ENCODE peak calls at places on chromosomes 7 and 10, in eight cellular contexts. V is upper lobe of left lung, N is mucosa of gallbladder, U is left ventricle myocardium inferior, Z is mucosa of descending colon, J is skeletal muscle cell, B is fibroblast of pulmonary artery, F is cerebellar nuclear complex. Q is an unnamed sample.
A peak's percentile ranks its signal among the peaks of the same experiment; 100 is the strongest.

GRCh38 chr7:7148799-7149481 is 33.4 kb upstream of the C1GALT1 start:
- DNase-seq in V (no peak), N (peak; percentile 15), U (no peak), Z (no peak), J (no peak), B (peak; percentile 37), F (no peak), Q (peak; percentile 22)

GRCh38 chr10:16674147-16674703 is 143.0 kb downstream of the RSU1 start:
- DNase-seq in V (no peak), N (no peak), U (no peak), Z (no peak), J (no peak), B (no peak), F (no peak), Q (no peak)

GRCh38 chr10:75718996-75719395 is 287.6 kb downstream of the LRMDA start:
- DNase-seq in V (no peak), N (no peak), U (no peak), Z (no peak), J (no peak), B (peak; percentile 1), F (no peak), Q (no peak)

GRCh38 chr10:101903827-101904520 is 60.4 kb upstream of the KCNIP2 start:
- DNase-seq in V (peak; percentile 32), N (no peak), U (no peak), Z (no peak), J (peak; percentile 55), B (no peak), F (no peak), Q (no peak)

GRCh38 chr10:71082930-71083329 is 129.4 kb upstream of the UNC5B start:
- DNase-seq in V (no peak), N (no peak), U (no peak), Z (no peak), J (no peak), B (no peak), F (no peak), Q (no peak)

GRCh38 chr7:48097511-48098231 is 8.6 kb downstream of the UPP1 start:
- DNase-seq in V (no peak), N (no peak), U (no peak), Z (no peak), J (no peak), B (peak; percentile 50), F (no peak), Q (no peak)

GRCh38 chr10:120432209-120432608 is 24.8 kb upstream of the PLPP4 start:
- DNase-seq in V (no peak), N (no peak), U (no peak), Z (no peak), J (no peak), B (no peak), F (peak; percentile 14), Q (peak; percentile 47)

GRCh38 chr7:20440472-20441105 is 109.9 kb downstream of the ITGB8 start:
- DNase-seq in V (no peak), N (no peak), U (no peak), Z (peak; percentile 52), J (peak; percentile 18), B (peak; percentile 72), F (no peak), Q (peak; percentile 75)

GRCh38 chr10:122441961-122442360 is 12.5 kb upstream of the ARMS2 start:
- DNase-seq in V (no peak), N (no peak), U (no peak), Z (no peak), J (no peak), B (peak; percentile 66), F (no peak), Q (peak; percentile 63)

GRCh38 chr7:24517166-24517565 is 56.1 kb upstream of the PALS2 start:
- DNase-seq in V (no peak), N (no peak), U (no peak), Z (no peak), J (no peak), B (no peak), F (no peak), Q (no peak)

GRCh38 chr7:4702961-4703512 is 20.9 kb downstream of the FOXK1 start:
- DNase-seq in V (peak; percentile 65), N (no peak), U (peak; percentile 54), Z (no peak), J (no peak), B (no peak), F (no peak), Q (no peak)

GRCh38 chr10:73501651-73502050 is 5.8 kb upstream of the PPP3CB start:
- DNase-seq in V (no peak), N (no peak), U (no peak), Z (no peak), J (no peak), B (no peak), F (no peak), Q (no peak)

GRCh38 chr7:55260171-55260570 is 105.0 kb upstream of the LANCL2 start:
- DNase-seq in V (no peak), N (no peak), U (no peak), Z (no peak), J (no peak), B (no peak), F (no peak), Q (no peak)

GRCh38 chr7:135211179-135211945 is at the start of gene WDR91:
- DNase-seq in V (peak; percentile 100), N (peak; percentile 97), U (peak; percentile 96), Z (peak; percentile 99), J (peak; percentile 65), B (peak; percentile 91), F (peak; percentile 87), Q (peak; percentile 92)

GRCh38 chr10:44046605-44047004 is 338.3 kb downstream of the CXCL12 start:
- DNase-seq in V (no peak), N (no peak), U (no peak), Z (no peak), J (no peak), B (no peak), F (no peak), Q (peak; percentile 63)

GRCh38 chr10:62043493-62043938 is 142.0 kb downstream of the ARID5B start:
- DNase-seq in V (no peak), N (no peak), U (no peak), Z (no peak), J (no peak), B (peak; percentile 40), F (no peak), Q (peak; percentile 61)